ENCODE peak calls at places on chromosome 15, in four cellular contexts. W is GM12878, O is HepG2, X is K562. V is an unnamed sample.

GRCh38 chr15:88745696-88746095 is 57.5 kb upstream of the ACAN start:
- DNase-seq in W (no peak), O (no peak), X (no peak), V (no peak)

GRCh38 chr15:40314723-40315276 is 7.1 kb upstream of the PLCB2 start:
- DNase-seq in W (no peak), O (no peak), X (no peak), V (peak)

GRCh38 chr15:60933914-60934885 is 294.9 kb downstream of the RORA start:
- DNase-seq in W (no peak), O (no peak), X (no peak), V (no peak)

GRCh38 chr15:70376031-70376928 is 278.6 kb upstream of the TLE3 start:
- DNase-seq in W (no peak), O (no peak), X (no peak), V (no peak)

GRCh38 chr15:84797212-84797611 is 19.9 kb upstream of the ALPK3 start:
- DNase-seq in W (no peak), O (no peak), X (no peak), V (no peak)

GRCh38 chr15:88166330-88166993 is 90.1 kb downstream of the NTRK3 start:
- DNase-seq in W (no peak), O (peak), X (peak), V (no peak)

GRCh38 chr15:73899197-73900128 is 26.1 kb downstream of the TBC1D21 start:
- DNase-seq in W (no peak), O (no peak), X (no peak), V (no peak)

GRCh38 chr15:49742381-49742780 is 121.5 kb downstream of the DTWD1 start:
- DNase-seq in W (no peak), O (no peak), X (no peak), V (no peak)

GRCh38 chr15:83210619-83211018 is 3.0 kb upstream of the HDGFL3 start:
- DNase-seq in W (no peak), O (no peak), X (no peak), V (no peak)

GRCh38 chr15:99707481-99708270 is 25.6 kb downstream of the LYSMD4 start:
- DNase-seq in W (no peak), O (no peak), X (no peak), V (peak)

GRCh38 chr15:95668201-95668600 is 662.3 kb upstream of the NR2F2 start:
- DNase-seq in W (no peak), O (no peak), X (no peak), V (no peak)

GRCh38 chr15:70494861-70495571 is 268.3 kb downstream of the UACA start:
- DNase-seq in W (no peak), O (peak), X (no peak), V (peak)

GRCh38 chr15:25946241-25946786 is 83.2 kb upstream of the ATP10A start:
- DNase-seq in W (no peak), O (no peak), X (no peak), V (no peak)

GRCh38 chr15:45548753-45549520 is 26.4 kb upstream of the SLC30A4 start:
- DNase-seq in W (no peak), O (peak), X (peak), V (no peak)
- TF ChIP-seq MYC in W (no peak), O (peak), X (peak), V (no peak)

GRCh38 chr15:58440922-58441321 is 9.1 kb downstream of the LIPC start:
- DNase-seq in W (no peak), O (no peak), X (peak), V (no peak)
- TF ChIP-seq POLR2AphosphoS5 in W (no peak), O (no peak), X (no peak), V (no peak)

DNA sequence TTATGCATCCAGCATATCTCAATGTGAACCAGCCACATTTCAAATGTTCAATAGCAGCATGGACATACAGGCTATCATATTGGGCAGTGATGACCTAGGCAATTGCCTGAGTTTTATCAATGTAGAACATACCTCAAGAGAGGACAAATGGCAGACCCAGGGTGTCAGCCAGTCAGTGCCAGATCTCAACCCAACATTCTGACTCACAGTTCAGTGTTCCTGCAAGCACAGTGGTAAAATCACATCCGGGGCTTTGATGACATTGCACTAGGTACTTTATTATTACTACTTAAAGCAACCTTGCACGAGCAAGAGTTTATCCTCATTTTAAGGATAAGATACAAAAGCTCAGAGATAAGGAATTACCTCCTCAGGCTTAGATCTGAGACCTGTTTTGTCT is 59.9 kb downstream of the SLC12A1 start:
- DNase-seq in W (no peak), O (no peak), X (no peak), V (no peak)
- TF ChIP-seq MYC in W (no peak), O (no peak), X (no peak), V (no peak)

DNA sequence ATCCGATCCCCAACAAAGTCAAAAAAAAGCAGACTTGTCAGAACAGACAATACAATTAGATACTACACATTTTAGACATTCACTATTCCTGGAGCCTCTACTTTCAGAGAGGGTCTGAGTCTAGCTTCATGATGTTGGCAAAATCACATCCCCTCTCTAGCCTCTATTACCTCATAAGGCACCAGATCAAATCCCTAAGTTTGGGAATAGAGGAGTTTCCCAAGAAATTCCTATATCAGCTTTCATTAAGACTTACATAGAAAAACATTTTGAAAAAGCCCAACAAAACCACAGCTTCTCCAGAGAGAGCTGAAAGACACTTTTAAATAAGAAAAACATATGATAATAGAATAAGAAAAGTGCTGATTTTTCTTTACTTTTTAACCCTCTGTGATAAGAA is 4.5 kb downstream of the TBC1D2B start:
- DNase-seq in W (no peak), O (no peak), X (no peak), V (no peak)
- TF ChIP-seq POLR2AphosphoS5 in W (no peak), O (no peak), X (no peak), V (no peak)

GRCh38 chr15:77495806-77496589 is 75.3 kb downstream of the HMG20A start:
- DNase-seq in W (no peak), O (no peak), X (no peak), V (peak)
- TF ChIP-seq MYC in W (no peak), O (no peak), X (no peak), V (peak)

GRCh38 chr15:78004919-78005634 is 72.4 kb downstream of the TBC1D2B start:
- DNase-seq in W (no peak), O (no peak), X (no peak), V (peak)

GRCh38 chr15:78002996-78003395 is 74.5 kb downstream of the TBC1D2B start:
- DNase-seq in W (no peak), O (no peak), X (no peak), V (no peak)

GRCh38 chr15:78001656-78002055 is 75.9 kb downstream of the TBC1D2B start:
- DNase-seq in W (no peak), O (no peak), X (no peak), V (no peak)

GRCh38 chr15:78004222-78004727 is 73.2 kb downstream of the TBC1D2B start:
- DNase-seq in W (no peak), O (no peak), X (no peak), V (no peak)

GRCh38 chr15:78003539-78004008 is 73.9 kb downstream of the TBC1D2B start:
- DNase-seq in W (no peak), O (no peak), X (no peak), V (no peak)
- TF ChIP-seq POLR2AphosphoS5 in W (no peak), O (no peak), X (no peak), V (no peak)

DNA sequence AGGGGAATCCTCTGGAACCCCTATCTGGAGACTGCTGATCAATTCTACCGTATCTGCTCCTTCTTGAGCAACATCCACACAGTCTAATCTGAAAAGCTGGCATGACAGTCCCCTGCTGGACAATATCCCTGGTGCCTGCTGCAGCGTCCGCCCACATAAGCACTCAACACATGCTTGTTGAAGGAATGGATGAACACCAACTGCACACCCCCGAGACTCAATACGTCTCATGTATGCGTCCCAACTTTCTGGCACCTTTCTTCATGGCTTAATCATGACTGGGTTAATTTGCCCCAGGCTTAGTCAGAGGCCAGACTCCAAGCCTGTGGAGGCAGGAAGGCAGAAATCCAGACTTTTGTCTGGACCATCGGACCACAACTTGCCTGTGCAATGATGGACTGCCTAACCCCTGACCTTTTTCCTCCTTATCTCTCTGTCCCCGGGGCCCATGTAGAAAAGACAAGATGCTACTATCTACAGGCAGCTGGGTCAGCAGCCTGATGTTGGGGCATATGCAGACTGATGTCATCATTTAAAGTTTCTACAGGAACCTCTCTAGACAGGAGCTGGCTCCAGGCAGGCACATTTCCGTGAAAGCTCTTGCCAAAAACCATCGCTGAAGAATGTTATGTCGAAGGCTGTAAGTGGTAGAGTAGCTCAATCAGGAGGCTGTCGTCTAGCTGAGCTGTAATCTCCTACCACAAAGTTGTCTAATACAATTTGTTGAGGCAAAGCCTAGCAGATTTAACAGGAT is 114.1 kb upstream of the TPM1 start:
- DNase-seq in W (no peak), O (peak), X (no peak), V (peak)
- TF ChIP-seq MYC in W (no peak), O (peak), X (no peak), V (no peak)

V was measured in endothelial cell of umbilical vein.